ENCODE peak calls at places on chromosomes 3 and 15, in four cellular contexts. K is GM23338, E is HCT116, B is neural progenitor cell. S is an unnamed sample.

GRCh38 chr3:171951597-171951996 is 87.8 kb upstream of the FNDC3B start:
- DNase-seq in K (no peak), E (no peak), B (no peak), S (peak)

GRCh38 chr15:31427411-31427810 is 100.8 kb downstream of the KLF13 start:
- DNase-seq in K (no peak), E (no peak), B (no peak), S (no peak)

GRCh38 chr3:153209596-153209995 is 47.6 kb downstream of the RAP2B start:
- DNase-seq in K (peak), E (peak), B (peak), S (peak)

GRCh38 chr3:129794319-129795201 is 99.0 kb downstream of the TMCC1 start:
- DNase-seq in K (peak), E (peak), B (peak), S (peak)

GRCh38 chr15:100468265-100468664 is 60.5 kb downstream of the CERS3 start:
- DNase-seq in K (no peak), E (no peak), B (no peak), S (no peak)

GRCh38 chr15:34890424-34890823 is 79.1 kb downstream of the AQR start:
- DNase-seq in K (no peak), E (no peak), B (no peak), S (no peak)

GRCh38 chr3:10194328-10195071 is 29.8 kb downstream of the IRAK2 start:
- DNase-seq in K (no peak), E (no peak), B (no peak), S (no peak)

GRCh38 chr3:36648241-36649034 is 115.9 kb downstream of the DCLK3 start:
- DNase-seq in K (no peak), E (peak), B (no peak), S (peak)

GRCh38 chr3:173055228-173055933 is 85.7 kb downstream of the SPATA16 start:
- DNase-seq in K (no peak), E (no peak), B (no peak), S (no peak)

GRCh38 chr3:140523600-140523999 is 154.3 kb upstream of the TRIM42 start:
- DNase-seq in K (no peak), E (no peak), B (no peak), S (no peak)

GRCh38 chr3:67605377-67605776 is 49.0 kb downstream of the SUCLG2 start:
- DNase-seq in K (peak), E (no peak), B (no peak), S (peak)

GRCh38 chr15:94069834-94070233 is 161.5 kb upstream of the MCTP2 start:
- DNase-seq in K (no peak), E (no peak), B (no peak), S (no peak)

GRCh38 chr15:66287461-66288055 is 5.8 kb upstream of the DIS3L start:
- DNase-seq in K (peak), E (no peak), B (peak), S (peak)

GRCh38 chr3:147943265-147943945 is 534.2 kb downstream of the ZIC1 start:
- DNase-seq in K (no peak), E (peak), B (no peak), S (peak)

GRCh38 chr3:21170964-21171363 is 580.0 kb downstream of the ZNF385D start:
- DNase-seq in K (peak), E (no peak), B (peak), S (peak)

GRCh38 chr15:68821898-68822380 is 1.2 kb upstream of the ANP32A start:
- DNase-seq in K (peak), E (no peak), B (peak), S (peak)

GRCh38 chr3:48110463-48110862 is 77.8 kb downstream of the CDC25A start:
- DNase-seq in K (no peak), E (no peak), B (no peak), S (no peak)

GRCh38 chr15:65211157-65211982 is at the start of gene CILP:
- DNase-seq in K (no peak), E (no peak), B (peak), S (no peak)

GRCh38 chr15:58260911-58261267 is 122.7 kb downstream of the AQP9 start:
- DNase-seq in K (no peak), E (no peak), B (no peak), S (peak)

GRCh38 chr3:185153861-185154629 is 1.2 kb upstream of the C3orf70 start:
- DNase-seq in K (peak), E (no peak), B (peak), S (no peak)

GRCh38 chr3:185153170-185153733 is 392 bp upstream of the C3orf70 start:
- DNase-seq in K (peak), E (no peak), B (peak), S (no peak)

GRCh38 chr3:185151101-185151958 is 1.5 kb downstream of the C3orf70 start:
- DNase-seq in K (no peak), E (no peak), B (no peak), S (no peak)

GRCh38 chr3:185151959-185152432 is 864 bp downstream of the C3orf70 start:
- DNase-seq in K (no peak), E (no peak), B (no peak), S (no peak)

DNA sequence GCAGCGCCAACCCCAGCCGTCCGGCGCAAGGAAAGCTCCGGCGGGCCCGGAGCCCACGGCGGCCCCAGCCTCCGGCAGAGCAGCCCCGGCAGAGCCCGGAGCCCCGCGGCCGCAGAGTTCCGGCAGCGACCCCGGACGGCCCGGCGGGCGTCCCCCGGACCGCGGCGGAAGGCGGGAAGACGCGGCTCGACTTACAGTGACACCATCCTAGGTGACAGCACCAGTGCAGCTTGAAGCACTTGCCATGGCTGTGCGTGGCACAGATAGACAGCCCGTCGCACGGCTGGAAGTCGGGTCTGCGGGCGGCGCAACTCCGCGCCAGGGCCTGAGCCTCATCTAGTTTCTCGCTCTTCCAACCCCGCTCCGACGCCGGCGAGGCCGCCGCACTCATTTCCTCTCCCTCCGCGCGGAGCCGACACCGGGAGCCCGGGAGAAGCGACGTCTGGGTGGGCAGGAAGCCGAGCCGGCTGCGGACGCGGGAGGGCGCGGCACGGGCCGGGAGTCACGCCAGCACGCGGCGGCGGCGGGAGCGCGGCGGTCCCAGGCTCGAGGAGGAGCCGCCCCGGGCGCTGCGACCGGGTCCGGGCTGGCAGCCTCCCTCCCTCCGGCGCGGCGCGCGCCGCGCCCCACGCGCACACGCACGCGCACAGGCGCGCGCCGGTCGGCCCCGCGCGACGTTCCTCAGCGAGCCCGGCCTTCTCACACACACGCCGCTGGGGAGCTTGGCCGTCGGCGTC is at the start of gene C3orf70:
- DNase-seq in K (peak), E (no peak), B (peak), S (peak)
- TF ChIP-seq EZH2 in K (peak), E (no peak), B (peak), S (peak)

GRCh38 chr3:179410999-179411398 is 40.3 kb downstream of the GNB4 start:
- DNase-seq in K (no peak), E (no peak), B (no peak), S (no peak)

GRCh38 chr3:179414804-179415203 is 36.5 kb downstream of the GNB4 start:
- DNase-seq in K (no peak), E (no peak), B (no peak), S (no peak)

GRCh38 chr3:179415377-179415776 is 35.9 kb downstream of the GNB4 start:
- DNase-seq in K (no peak), E (no peak), B (no peak), S (no peak)

GRCh38 chr3:179410317-179410716 is 41.0 kb downstream of the GNB4 start:
- DNase-seq in K (peak), E (no peak), B (peak), S (peak)
- TF ChIP-seq EZH2phosphoT487 in K (no peak), E (no peak), B (no peak), S (no peak)

DNA sequence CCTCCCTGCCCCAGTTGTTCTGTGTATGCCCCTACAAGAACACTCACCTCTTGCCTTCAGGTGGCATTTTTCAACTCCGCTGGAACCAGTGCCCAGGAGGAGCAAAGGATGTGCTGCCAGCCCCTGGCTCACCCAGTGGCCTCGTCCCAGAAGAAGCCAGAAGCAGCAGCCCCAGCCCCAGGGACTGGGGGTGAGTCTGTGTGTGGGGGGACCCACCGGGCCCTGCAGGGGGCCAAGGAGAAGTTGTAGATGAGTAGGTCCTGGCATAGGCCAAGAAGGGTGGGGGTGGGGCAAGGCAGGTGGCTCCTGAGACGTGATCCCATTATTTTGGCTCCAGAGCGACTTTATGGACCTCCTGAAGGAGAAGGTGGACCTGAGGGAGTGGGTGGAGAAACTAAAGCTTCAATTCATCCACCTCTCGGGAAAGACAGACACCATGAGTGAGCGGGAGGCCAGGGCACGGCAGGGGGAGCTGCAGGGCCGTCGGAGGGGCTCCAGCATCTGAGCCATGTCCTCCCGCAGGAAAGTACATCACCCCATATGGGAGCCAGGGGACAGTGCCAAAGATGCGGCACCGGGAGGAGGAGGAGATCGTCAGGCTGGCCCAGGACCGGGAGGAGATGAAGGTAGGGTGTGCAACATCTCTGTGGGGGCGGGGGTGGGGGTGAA is 29.3 kb downstream of the NGRN start:
- DNase-seq in K (peak), E (no peak), B (no peak), S (no peak)
- TF ChIP-seq CTCF in K (peak), E (no peak), B (peak), S (no peak)

GRCh38 chr15:28093761-28094535 is 5.2 kb downstream of the OCA2 start:
- DNase-seq in K (peak), E (no peak), B (no peak), S (no peak)

GRCh38 chr15:28097656-28098359 is 1.3 kb downstream of the OCA2 start:
- DNase-seq in K (no peak), E (no peak), B (no peak), S (no peak)

GRCh38 chr15:28096411-28096719 is 2.8 kb downstream of the OCA2 start:
- DNase-seq in K (no peak), E (no peak), B (no peak), S (no peak)

GRCh38 chr15:28096720-28097431 is 2.2 kb downstream of the OCA2 start:
- DNase-seq in K (peak), E (no peak), B (peak), S (no peak)

DNA sequence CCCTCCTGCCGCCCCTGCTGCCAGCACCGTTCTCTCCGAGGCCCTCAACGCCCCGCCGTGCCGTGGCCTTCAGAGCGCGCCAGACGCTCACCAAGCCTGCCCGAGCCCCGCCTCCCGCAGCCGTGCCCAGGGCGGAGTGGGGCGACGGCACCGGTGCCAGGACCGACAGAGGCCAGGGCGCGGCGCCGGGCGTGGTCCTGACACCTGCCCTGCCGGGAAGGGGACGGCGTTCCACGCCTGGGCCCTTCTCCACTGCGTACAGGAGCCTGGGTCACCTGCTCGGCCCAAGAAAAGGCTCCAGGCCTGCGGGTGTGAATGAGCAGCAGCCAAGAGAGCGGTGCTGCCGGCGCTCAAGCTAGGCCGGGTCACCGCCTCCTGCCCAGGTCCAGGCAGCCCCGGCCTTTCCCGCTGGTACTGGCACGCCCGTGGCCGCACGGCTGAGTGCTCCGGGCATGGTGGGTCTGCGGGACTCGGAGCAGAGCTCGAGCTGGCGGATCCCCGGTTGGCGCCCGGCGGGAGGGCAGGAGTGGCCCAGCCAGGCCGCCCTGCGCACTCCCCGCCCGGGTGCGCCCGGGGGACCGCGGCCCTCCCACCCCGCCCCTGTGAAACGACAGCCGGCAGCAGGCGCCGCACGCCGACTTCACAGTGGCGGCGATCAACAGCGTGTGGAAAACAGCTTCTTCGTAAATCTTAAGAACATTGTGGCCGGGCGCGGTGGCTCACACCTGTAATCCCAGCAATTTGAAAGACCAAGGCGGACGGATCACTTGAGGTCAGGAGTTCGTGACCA is 4.2 kb downstream of the OCA2 start:
- DNase-seq in K (peak), E (no peak), B (peak), S (peak)
- TF ChIP-seq EZH2 in K (peak), E (no peak), B (peak), S (no peak)

DNA sequence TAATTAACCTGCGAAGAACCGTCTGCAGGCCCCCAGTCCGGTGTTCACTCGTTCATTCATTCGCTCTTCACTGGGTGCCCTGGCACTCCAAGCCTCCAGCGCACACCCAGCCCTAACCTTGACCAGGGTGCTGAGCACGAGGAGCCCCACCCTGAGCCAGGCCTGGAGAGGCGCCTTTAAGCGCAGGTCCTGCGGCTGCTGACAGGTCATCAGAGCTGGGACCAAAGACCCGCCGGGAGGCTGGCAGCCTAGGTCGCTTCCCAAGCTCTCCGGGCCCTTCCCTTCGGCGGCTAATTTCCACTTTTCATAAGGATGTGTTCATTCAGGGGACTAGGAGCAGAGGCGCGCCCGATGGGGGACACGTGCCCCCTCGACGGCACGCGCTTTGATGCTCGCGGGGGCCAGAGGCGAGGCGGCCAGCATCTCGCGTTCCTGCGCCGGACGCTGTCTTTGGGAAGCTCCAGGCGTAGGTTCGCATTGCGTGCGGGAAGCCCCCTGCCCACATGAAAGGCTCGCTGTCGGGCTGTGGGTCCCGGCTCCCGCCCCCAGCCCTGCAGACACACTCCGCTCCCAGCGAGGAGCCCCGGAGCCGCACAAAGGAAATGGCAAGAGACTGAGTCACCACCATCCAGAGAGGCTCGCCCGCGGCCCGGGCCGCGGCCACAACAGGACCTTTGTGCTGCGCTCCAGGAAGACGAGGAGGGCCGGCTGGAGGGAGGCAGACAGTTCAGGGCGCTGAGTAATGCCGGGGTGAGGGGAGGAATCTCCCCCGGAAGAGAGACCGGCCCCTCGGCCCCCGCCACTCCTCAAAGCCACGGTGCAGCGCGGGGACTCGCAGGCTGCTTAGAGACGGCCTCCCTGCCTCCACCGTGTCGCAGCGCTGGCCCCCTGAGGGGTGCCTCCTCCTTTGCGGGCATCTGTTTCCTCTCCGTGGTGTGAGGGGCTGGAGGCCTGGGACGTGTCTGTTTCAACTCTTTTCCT is 266.4 kb upstream of the HES1 start:
- DNase-seq in K (peak), E (peak), B (peak), S (peak)
- TF ChIP-seq EZH2phosphoT487 in K (no peak), E (no peak), B (peak), S (no peak)

GRCh38 chr3:29475305-29475825 is 194.5 kb downstream of the RBMS3 start:
- DNase-seq in K (peak), E (no peak), B (no peak), S (no peak)
- TF ChIP-seq CTCF in K (no peak), E (no peak), B (no peak), S (no peak)

DNA sequence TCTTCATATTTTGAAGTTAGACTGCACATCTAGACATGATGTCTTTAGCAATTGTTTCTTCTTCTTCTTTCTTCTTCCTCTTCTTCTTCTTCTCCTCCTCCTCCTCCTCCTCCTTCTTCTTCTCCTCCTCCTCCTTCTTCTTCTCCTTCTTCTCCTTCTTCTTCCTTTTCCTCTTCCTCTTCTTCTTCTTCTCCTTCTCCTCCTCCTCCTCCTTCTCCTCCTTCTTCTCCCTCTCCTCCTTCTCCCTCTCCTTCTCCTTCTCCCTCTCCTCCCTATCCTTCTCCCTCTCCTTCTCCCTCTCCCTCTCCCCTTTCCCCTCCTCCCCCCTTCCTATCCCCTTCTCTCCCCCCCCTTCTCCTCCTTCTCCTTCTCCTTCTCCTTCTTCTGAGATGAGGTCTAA is 21.9 kb downstream of the TCF12 start:
- DNase-seq in K (no peak), E (no peak), B (no peak), S (no peak)
- TF ChIP-seq EZH2 in K (no peak), E (no peak), B (no peak), S (no peak)

GRCh38 chr3:104635872-104636580 is 730.7 kb upstream of the ALCAM start:
- DNase-seq in K (peak), E (no peak), B (no peak), S (peak)
- TF ChIP-seq EZH2phosphoT487 in K (no peak), E (no peak), B (no peak), S (no peak)